ENCODE peak calls at places on chromosomes 13 and 19, in six cellular contexts. One of them, this sample, is unnamed.

GRCh38 chr13:99371956-99372355 is 64.8 kb upstream of the GPR183 start:
- DNase-seq in HAP-1: no peak
- DNase-seq in AML-193: peak
- DNase-seq in EL: no peak
- DNase-seq in AG20443: no peak
- DNase-seq in cardiac muscle cell: no peak
- DNase-seq in this sample: no peak

GRCh38 chr13:41060723-41061074 is 610 bp upstream of the WBP4 start:
- DNase-seq in HAP-1: peak
- DNase-seq in AML-193: peak
- DNase-seq in EL: peak
- DNase-seq in AG20443: peak
- DNase-seq in cardiac muscle cell: peak
- DNase-seq in this sample: peak

GRCh38 chr19:51784922-51785690 is 9.9 kb upstream of the FPR3 start:
- DNase-seq in HAP-1: no peak
- DNase-seq in AML-193: peak
- DNase-seq in EL: peak
- DNase-seq in AG20443: peak
- DNase-seq in cardiac muscle cell: no peak
- DNase-seq in this sample: peak

GRCh38 chr13:97901716-97902115 is 51.8 kb upstream of the IPO5 start:
- DNase-seq in HAP-1: no peak
- DNase-seq in AML-193: no peak
- DNase-seq in EL: no peak
- DNase-seq in AG20443: no peak
- DNase-seq in cardiac muscle cell: no peak
- DNase-seq in this sample: no peak

GRCh38 chr19:16000024-16000687 is 51.3 kb downstream of the OR10H4 start:
- DNase-seq in HAP-1: no peak
- DNase-seq in AML-193: no peak
- DNase-seq in EL: no peak
- DNase-seq in AG20443: no peak
- DNase-seq in cardiac muscle cell: no peak
- DNase-seq in this sample: no peak

GRCh38 chr13:114019367-114019766 is 45.5 kb upstream of the C13orf46 start:
- DNase-seq in HAP-1: no peak
- DNase-seq in AML-193: no peak
- DNase-seq in EL: peak
- DNase-seq in AG20443: peak
- DNase-seq in cardiac muscle cell: no peak
- DNase-seq in this sample: peak

GRCh38 chr13:105363747-105364177 is 1171.7 kb downstream of the EFNB2 start:
- DNase-seq in HAP-1: no peak
- DNase-seq in AML-193: peak
- DNase-seq in EL: no peak
- DNase-seq in AG20443: no peak
- DNase-seq in cardiac muscle cell: no peak
- DNase-seq in this sample: no peak

GRCh38 chr13:100573121-100573520 is 15.5 kb downstream of the GGACT start:
- DNase-seq in HAP-1: peak
- DNase-seq in AML-193: peak
- DNase-seq in EL: peak
- DNase-seq in AG20443: peak
- DNase-seq in cardiac muscle cell: peak
- DNase-seq in this sample: peak

GRCh38 chr19:4909897-4910593 is 744 bp downstream of the UHRF1 start:
- DNase-seq in HAP-1: peak
- DNase-seq in AML-193: peak
- DNase-seq in EL: peak
- DNase-seq in AG20443: peak
- DNase-seq in cardiac muscle cell: peak
- DNase-seq in this sample: peak

GRCh38 chr13:29396446-29396845 is 199.0 kb downstream of the SLC7A1 start:
- DNase-seq in HAP-1: no peak
- DNase-seq in AML-193: no peak
- DNase-seq in EL: no peak
- DNase-seq in AG20443: no peak
- DNase-seq in cardiac muscle cell: no peak
- DNase-seq in this sample: no peak

GRCh38 chr19:29667390-29667783 is 2.1 kb downstream of the PLEKHF1 start:
- DNase-seq in HAP-1: no peak
- DNase-seq in AML-193: no peak
- DNase-seq in EL: no peak
- DNase-seq in AG20443: no peak
- DNase-seq in cardiac muscle cell: no peak
- DNase-seq in this sample: no peak

GRCh38 chr13:95573226-95573625 is 20.7 kb downstream of the CLDN10 start:
- DNase-seq in HAP-1: peak
- DNase-seq in AML-193: no peak
- DNase-seq in EL: peak
- DNase-seq in AG20443: no peak
- DNase-seq in cardiac muscle cell: no peak
- DNase-seq in this sample: peak

GRCh38 chr13:71240906-71241305 is 626.1 kb downstream of the DACH1 start:
- DNase-seq in HAP-1: peak
- DNase-seq in AML-193: peak
- DNase-seq in EL: no peak
- DNase-seq in AG20443: no peak
- DNase-seq in cardiac muscle cell: peak
- DNase-seq in this sample: peak

GRCh38 chr19:52286256-52286655 is 10.7 kb upstream of the ZNF480 start:
- DNase-seq in HAP-1: no peak
- DNase-seq in AML-193: no peak
- DNase-seq in EL: no peak
- DNase-seq in AG20443: no peak
- DNase-seq in cardiac muscle cell: no peak
- DNase-seq in this sample: no peak

GRCh38 chr19:2455481-2456300 is 1.1 kb downstream of the LMNB2 start:
- DNase-seq in HAP-1: no peak
- DNase-seq in AML-193: peak
- DNase-seq in EL: peak
- DNase-seq in AG20443: peak
- DNase-seq in cardiac muscle cell: no peak
- DNase-seq in this sample: no peak

GRCh38 chr19:45526971-45527370 is 19.7 kb downstream of the VASP start:
- DNase-seq in HAP-1: no peak
- DNase-seq in AML-193: no peak
- DNase-seq in EL: no peak
- DNase-seq in AG20443: no peak
- DNase-seq in cardiac muscle cell: no peak
- DNase-seq in this sample: no peak

GRCh38 chr19:397941-398706 is 10.8 kb downstream of the C2CD4C start:
- DNase-seq in HAP-1: no peak
- DNase-seq in AML-193: no peak
- DNase-seq in EL: no peak
- DNase-seq in AG20443: no peak
- DNase-seq in cardiac muscle cell: no peak
- DNase-seq in this sample: no peak

GRCh38 chr13:51148952-51149573 is 38.0 kb upstream of the C13orf42 start:
- DNase-seq in HAP-1: peak
- DNase-seq in AML-193: peak
- DNase-seq in EL: peak
- DNase-seq in AG20443: peak
- DNase-seq in cardiac muscle cell: peak
- DNase-seq in this sample: no peak

GRCh38 chr13:94710881-94711560 is 1.3 kb downstream of the SOX21 start:
- DNase-seq in HAP-1: peak
- DNase-seq in AML-193: no peak
- DNase-seq in EL: peak
- DNase-seq in AG20443: peak
- DNase-seq in cardiac muscle cell: no peak
- DNase-seq in this sample: no peak

GRCh38 chr13:19861762-19862161 is 1.7 kb downstream of the ZMYM5 start:
- DNase-seq in HAP-1: no peak
- DNase-seq in AML-193: no peak
- DNase-seq in EL: no peak
- DNase-seq in AG20443: no peak
- DNase-seq in cardiac muscle cell: no peak
- DNase-seq in this sample: no peak

GRCh38 chr19:3844596-3844995 is 24.2 kb downstream of the ZFR2 start:
- DNase-seq in HAP-1: no peak
- DNase-seq in AML-193: no peak
- DNase-seq in EL: peak
- DNase-seq in AG20443: peak
- DNase-seq in cardiac muscle cell: no peak
- DNase-seq in this sample: peak

GRCh38 chr19:29532097-29532496 is 6.3 kb downstream of the VSTM2B start:
- DNase-seq in HAP-1: no peak
- DNase-seq in AML-193: no peak
- DNase-seq in EL: no peak
- DNase-seq in AG20443: no peak
- DNase-seq in cardiac muscle cell: no peak
- DNase-seq in this sample: no peak

GRCh38 chr13:49140910-49141611 is 79.1 kb upstream of the MLNR start:
- DNase-seq in HAP-1: no peak
- DNase-seq in AML-193: no peak
- DNase-seq in EL: no peak
- DNase-seq in AG20443: no peak
- DNase-seq in cardiac muscle cell: no peak
- DNase-seq in this sample: no peak

GRCh38 chr13:108000998-108001397 is 214.3 kb downstream of the LIG4 start:
- DNase-seq in HAP-1: no peak
- DNase-seq in AML-193: no peak
- DNase-seq in EL: no peak
- DNase-seq in AG20443: no peak
- DNase-seq in cardiac muscle cell: no peak
- DNase-seq in this sample: no peak

GRCh38 chr19:7238091-7238490 is 56.1 kb downstream of the INSR start:
- DNase-seq in HAP-1: no peak
- DNase-seq in AML-193: no peak
- DNase-seq in EL: no peak
- DNase-seq in AG20443: no peak
- DNase-seq in cardiac muscle cell: no peak
- DNase-seq in this sample: no peak

GRCh38 chr13:66137384-66137783 is 1092.8 kb downstream of the PCDH9 start:
- DNase-seq in HAP-1: no peak
- DNase-seq in AML-193: no peak
- DNase-seq in EL: no peak
- DNase-seq in AG20443: no peak
- DNase-seq in cardiac muscle cell: no peak
- DNase-seq in this sample: no peak

GRCh38 chr13:31896427-31896826 is 135.1 kb upstream of the FRY start:
- DNase-seq in HAP-1: peak
- DNase-seq in AML-193: no peak
- DNase-seq in EL: peak
- DNase-seq in AG20443: peak
- DNase-seq in cardiac muscle cell: no peak
- DNase-seq in this sample: peak

This sample was measured in A172.